ENCODE peak calls at places on chromosome X, in ten cellular contexts. One of them, this sample, is unnamed.

GRCh38 chrX:50881028-50881427 is 29.5 kb upstream of the BMP15 start:
- DNase-seq in ovary: no peak
- DNase-seq in Jurkat, Clone E6-1: no peak
- DNase-seq in heart left ventricle: no peak
- DNase-seq in AG09309: no peak
- DNase-seq in SK-N-SH: no peak
- DNase-seq in GM12865: no peak
- DNase-seq in adrenal gland: no peak
- DNase-seq in ascending aorta: no peak
- DNase-seq in brain microvascular endothelial cell: no peak
- DNase-seq in this sample: no peak

GRCh38 chrX:120769576-120770341 is 105.9 kb downstream of the CT47B1 start:
- DNase-seq in ovary: no peak
- DNase-seq in Jurkat, Clone E6-1: peak; percentile 29
- DNase-seq in heart left ventricle: no peak
- DNase-seq in AG09309: peak; percentile 62
- DNase-seq in SK-N-SH: peak; percentile 19
- DNase-seq in GM12865: peak; percentile 50
- DNase-seq in adrenal gland: peak; percentile 24
- DNase-seq in ascending aorta: no peak
- DNase-seq in brain microvascular endothelial cell: peak; percentile 22
- DNase-seq in this sample: no peak

GRCh38 chrX:48958635-48959094 is 1.3 kb upstream of the OTUD5 start:
- DNase-seq in ovary: peak; percentile 37
- DNase-seq in Jurkat, Clone E6-1: no peak
- DNase-seq in heart left ventricle: peak; percentile 20
- DNase-seq in AG09309: peak; percentile 32
- DNase-seq in SK-N-SH: no peak
- DNase-seq in GM12865: no peak
- DNase-seq in adrenal gland: peak; percentile 63
- DNase-seq in ascending aorta: peak; percentile 82
- DNase-seq in brain microvascular endothelial cell: peak; percentile 65
- DNase-seq in this sample: peak; percentile 92

GRCh38 chrX:42988700-42989099 is 210.7 kb upstream of the PPP1R2C start:
- DNase-seq in ovary: no peak
- DNase-seq in Jurkat, Clone E6-1: no peak
- DNase-seq in heart left ventricle: no peak
- DNase-seq in AG09309: no peak
- DNase-seq in SK-N-SH: no peak
- DNase-seq in GM12865: no peak
- DNase-seq in adrenal gland: no peak
- DNase-seq in ascending aorta: no peak
- DNase-seq in brain microvascular endothelial cell: no peak
- DNase-seq in this sample: no peak

GRCh38 chrX:68929332-68930150 is 100.7 kb downstream of the EFNB1 start:
- DNase-seq in ovary: peak; percentile 53
- DNase-seq in Jurkat, Clone E6-1: no peak
- DNase-seq in heart left ventricle: peak; percentile 53
- DNase-seq in AG09309: no peak
- DNase-seq in SK-N-SH: no peak
- DNase-seq in GM12865: no peak
- DNase-seq in adrenal gland: peak; percentile 77
- DNase-seq in ascending aorta: peak; percentile 68
- DNase-seq in brain microvascular endothelial cell: peak; percentile 58
- DNase-seq in this sample: no peak

GRCh38 chrX:142089193-142089592 is 115.9 kb downstream of the MAGEC2 start:
- DNase-seq in ovary: no peak
- DNase-seq in Jurkat, Clone E6-1: no peak
- DNase-seq in heart left ventricle: no peak
- DNase-seq in AG09309: no peak
- DNase-seq in SK-N-SH: peak; percentile 1
- DNase-seq in GM12865: no peak
- DNase-seq in adrenal gland: no peak
- DNase-seq in ascending aorta: no peak
- DNase-seq in brain microvascular endothelial cell: no peak
- DNase-seq in this sample: no peak

GRCh38 chrX:95318882-95319281 is 1365.8 kb upstream of the DIAPH2 start:
- DNase-seq in ovary: no peak
- DNase-seq in Jurkat, Clone E6-1: peak; percentile 14
- DNase-seq in heart left ventricle: no peak
- DNase-seq in AG09309: no peak
- DNase-seq in SK-N-SH: peak; percentile 31
- DNase-seq in GM12865: peak; percentile 5
- DNase-seq in adrenal gland: no peak
- DNase-seq in ascending aorta: no peak
- DNase-seq in brain microvascular endothelial cell: no peak
- DNase-seq in this sample: no peak

GRCh38 chrX:145821291-145821897 is 3.8 kb downstream of the SLITRK2 start:
- DNase-seq in ovary: no peak
- DNase-seq in Jurkat, Clone E6-1: no peak
- DNase-seq in heart left ventricle: no peak
- DNase-seq in AG09309: no peak
- DNase-seq in SK-N-SH: no peak
- DNase-seq in GM12865: no peak
- DNase-seq in adrenal gland: no peak
- DNase-seq in ascending aorta: no peak
- DNase-seq in brain microvascular endothelial cell: no peak
- DNase-seq in this sample: no peak

GRCh38 chrX:16711219-16712115 is 1.0 kb downstream of the CTPS2 start:
- DNase-seq in ovary: no peak
- DNase-seq in Jurkat, Clone E6-1: no peak
- DNase-seq in heart left ventricle: no peak
- DNase-seq in AG09309: no peak
- DNase-seq in SK-N-SH: peak; percentile 44
- DNase-seq in GM12865: peak; percentile 40
- DNase-seq in adrenal gland: peak; percentile 17
- DNase-seq in ascending aorta: no peak
- DNase-seq in brain microvascular endothelial cell: no peak
- DNase-seq in this sample: no peak
- H3K4me3 ChIP-seq in ovary: peak overlapping the region; percentile 66
- H3K4me3 ChIP-seq in Jurkat, Clone E6-1: no peak overlapping the region
- H3K4me3 ChIP-seq in heart left ventricle: peak overlapping the region; percentile 59
- H3K4me3 ChIP-seq in AG09309: peak overlapping the region; percentile 51
- H3K4me3 ChIP-seq in SK-N-SH: peak overlapping the region; percentile 62
- H3K4me3 ChIP-seq in GM12865: peak overlapping the region; percentile 68
- H3K4me3 ChIP-seq in adrenal gland: peak overlapping the region; percentile 69
- H3K4me3 ChIP-seq in ascending aorta: peak overlapping the region; percentile 68
- H3K4me3 ChIP-seq in brain microvascular endothelial cell: peak overlapping the region; percentile 71
- H3K4me3 ChIP-seq in this sample: peak overlapping the region; percentile 74

GRCh38 chrX:153941331-153942252 is 2.9 kb downstream of the RENBP start:
- DNase-seq in ovary: no peak
- DNase-seq in Jurkat, Clone E6-1: no peak
- DNase-seq in heart left ventricle: no peak
- DNase-seq in AG09309: no peak
- DNase-seq in SK-N-SH: no peak
- DNase-seq in GM12865: no peak
- DNase-seq in adrenal gland: no peak
- DNase-seq in ascending aorta: no peak
- DNase-seq in brain microvascular endothelial cell: no peak
- DNase-seq in this sample: no peak
- H3K4me3 ChIP-seq in ovary: no peak overlapping the region
- H3K4me3 ChIP-seq in Jurkat, Clone E6-1: no peak overlapping the region
- H3K4me3 ChIP-seq in heart left ventricle: no peak overlapping the region
- H3K4me3 ChIP-seq in AG09309: no peak overlapping the region
- H3K4me3 ChIP-seq in SK-N-SH: no peak overlapping the region
- H3K4me3 ChIP-seq in GM12865: no peak overlapping the region
- H3K4me3 ChIP-seq in adrenal gland: no peak overlapping the region
- H3K4me3 ChIP-seq in ascending aorta: no peak overlapping the region
- H3K4me3 ChIP-seq in brain microvascular endothelial cell: no peak overlapping the region
- H3K4me3 ChIP-seq in this sample: no peak overlapping the region

GRCh38 chrX:38189431-38190128 is 31.1 kb downstream of the SRPX start:
- DNase-seq in ovary: no peak
- DNase-seq in Jurkat, Clone E6-1: no peak
- DNase-seq in heart left ventricle: no peak
- DNase-seq in AG09309: no peak
- DNase-seq in SK-N-SH: no peak
- DNase-seq in GM12865: peak; percentile 18
- DNase-seq in adrenal gland: no peak
- DNase-seq in ascending aorta: no peak
- DNase-seq in brain microvascular endothelial cell: no peak
- DNase-seq in this sample: no peak
- H3K4me3 ChIP-seq in ovary: no peak overlapping the region
- H3K4me3 ChIP-seq in Jurkat, Clone E6-1: no peak overlapping the region
- H3K4me3 ChIP-seq in heart left ventricle: no peak overlapping the region
- H3K4me3 ChIP-seq in AG09309: no peak overlapping the region
- H3K4me3 ChIP-seq in SK-N-SH: no peak overlapping the region
- H3K4me3 ChIP-seq in GM12865: no peak overlapping the region
- H3K4me3 ChIP-seq in adrenal gland: no peak overlapping the region
- H3K4me3 ChIP-seq in ascending aorta: no peak overlapping the region
- H3K4me3 ChIP-seq in brain microvascular endothelial cell: no peak overlapping the region
- H3K4me3 ChIP-seq in this sample: no peak overlapping the region

DNA sequence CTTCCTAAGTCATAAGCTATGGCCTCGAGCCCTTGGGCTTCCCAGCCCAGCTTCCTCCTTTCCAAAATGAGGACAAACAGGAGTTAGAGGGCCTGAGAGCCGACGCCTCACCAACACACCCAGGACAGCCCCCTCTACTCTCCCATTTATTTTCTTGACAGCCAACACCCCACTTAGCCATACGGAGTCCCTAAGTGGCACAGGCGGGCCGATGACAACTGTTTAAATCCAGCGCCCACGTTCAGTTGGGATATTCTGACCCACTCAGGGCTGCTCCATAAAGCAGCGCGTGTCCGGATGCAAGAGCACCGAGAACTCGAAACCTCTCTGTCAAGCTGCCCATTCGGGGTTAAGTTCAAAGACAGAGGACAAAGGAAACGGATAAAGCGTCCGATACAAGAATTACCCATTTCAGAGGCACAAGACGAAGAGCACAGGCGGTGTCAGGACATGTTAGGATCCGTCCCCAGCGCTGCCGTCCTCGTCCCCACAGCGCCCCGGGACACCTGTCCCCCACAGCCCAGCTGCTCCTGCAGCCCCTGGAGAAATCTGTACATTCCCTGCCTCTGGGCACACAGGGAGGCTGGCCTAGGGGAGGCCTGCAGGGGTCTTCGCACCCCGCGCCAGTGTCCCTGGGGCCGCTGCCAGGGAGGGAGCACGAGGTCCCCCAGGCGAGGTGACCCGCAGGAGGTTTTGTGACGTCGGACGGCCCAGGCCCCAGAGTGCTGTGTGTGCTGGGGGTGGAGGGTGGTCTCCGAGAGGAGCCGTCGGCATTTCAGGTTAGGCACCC is 1.2 kb downstream of the PRKX start:
- DNase-seq in ovary: peak; percentile 57
- DNase-seq in Jurkat, Clone E6-1: no peak
- DNase-seq in heart left ventricle: no peak
- DNase-seq in AG09309: no peak
- DNase-seq in SK-N-SH: no peak
- DNase-seq in GM12865: peak; percentile 33
- DNase-seq in adrenal gland: no peak
- DNase-seq in ascending aorta: no peak
- DNase-seq in brain microvascular endothelial cell: peak; percentile 5
- DNase-seq in this sample: no peak
- H3K4me3 ChIP-seq in ovary: peak overlapping the region; percentile 57
- H3K4me3 ChIP-seq in Jurkat, Clone E6-1: peak overlapping the region; percentile 59
- H3K4me3 ChIP-seq in heart left ventricle: peak overlapping the region; percentile 52
- H3K4me3 ChIP-seq in AG09309: peak overlapping the region; percentile 61
- H3K4me3 ChIP-seq in SK-N-SH: peak overlapping the region; percentile 65
- H3K4me3 ChIP-seq in GM12865: peak overlapping the region; percentile 83
- H3K4me3 ChIP-seq in adrenal gland: peak overlapping the region; percentile 73
- H3K4me3 ChIP-seq in ascending aorta: peak overlapping the region; percentile 75
- H3K4me3 ChIP-seq in brain microvascular endothelial cell: peak overlapping the region; percentile 64
- H3K4me3 ChIP-seq in this sample: peak overlapping the region; percentile 66

DNA sequence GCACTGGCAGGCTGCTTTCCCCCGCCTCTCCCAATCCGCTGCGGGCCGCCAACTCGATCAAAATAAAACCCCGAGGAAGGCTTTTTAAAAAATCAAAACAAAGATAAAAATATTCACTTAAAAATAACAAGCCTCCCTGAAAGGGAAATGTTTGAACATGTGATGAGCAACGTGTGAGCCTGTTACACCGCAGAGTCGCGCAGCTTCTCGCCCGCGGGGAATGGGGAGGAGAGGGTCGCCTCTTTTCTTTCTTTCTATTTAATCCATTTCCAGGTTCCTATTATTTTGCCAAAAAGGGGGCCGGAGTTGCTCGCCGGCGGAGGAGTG is 326.0 kb upstream of the F9 start:
- DNase-seq in ovary: no peak
- DNase-seq in Jurkat, Clone E6-1: no peak
- DNase-seq in heart left ventricle: no peak
- DNase-seq in AG09309: no peak
- DNase-seq in SK-N-SH: no peak
- DNase-seq in GM12865: no peak
- DNase-seq in adrenal gland: no peak
- DNase-seq in ascending aorta: no peak
- DNase-seq in brain microvascular endothelial cell: no peak
- DNase-seq in this sample: no peak
- H3K4me3 ChIP-seq in ovary: peak overlapping the region; percentile 29
- H3K4me3 ChIP-seq in Jurkat, Clone E6-1: no peak overlapping the region
- H3K4me3 ChIP-seq in heart left ventricle: peak overlapping the region; percentile 28
- H3K4me3 ChIP-seq in AG09309: peak overlapping the region; percentile 28
- H3K4me3 ChIP-seq in SK-N-SH: no peak overlapping the region
- H3K4me3 ChIP-seq in GM12865: peak overlapping the region; percentile 44
- H3K4me3 ChIP-seq in adrenal gland: peak overlapping the region; percentile 35
- H3K4me3 ChIP-seq in ascending aorta: peak overlapping the region; percentile 49
- H3K4me3 ChIP-seq in brain microvascular endothelial cell: peak overlapping the region; percentile 43
- H3K4me3 ChIP-seq in this sample: peak overlapping the region; percentile 60

GRCh38 chrX:23333842-23334535 is 660 bp upstream of the PTCHD1 start:
- DNase-seq in ovary: no peak
- DNase-seq in Jurkat, Clone E6-1: no peak
- DNase-seq in heart left ventricle: no peak
- DNase-seq in AG09309: no peak
- DNase-seq in SK-N-SH: peak; percentile 40
- DNase-seq in GM12865: no peak
- DNase-seq in adrenal gland: no peak
- DNase-seq in ascending aorta: no peak
- DNase-seq in brain microvascular endothelial cell: no peak
- DNase-seq in this sample: no peak

GRCh38 chrX:23334871-23335599 is 386 bp downstream of the PTCHD1 start:
- DNase-seq in ovary: no peak
- DNase-seq in Jurkat, Clone E6-1: no peak
- DNase-seq in heart left ventricle: no peak
- DNase-seq in AG09309: no peak
- DNase-seq in SK-N-SH: peak; percentile 46
- DNase-seq in GM12865: no peak
- DNase-seq in adrenal gland: no peak
- DNase-seq in ascending aorta: no peak
- DNase-seq in brain microvascular endothelial cell: no peak
- DNase-seq in this sample: no peak

GRCh38 chrX:23332101-23332887 is 2.4 kb upstream of the PTCHD1 start:
- DNase-seq in ovary: no peak
- DNase-seq in Jurkat, Clone E6-1: no peak
- DNase-seq in heart left ventricle: no peak
- DNase-seq in AG09309: no peak
- DNase-seq in SK-N-SH: peak; percentile 47
- DNase-seq in GM12865: no peak
- DNase-seq in adrenal gland: no peak
- DNase-seq in ascending aorta: no peak
- DNase-seq in brain microvascular endothelial cell: no peak
- DNase-seq in this sample: no peak

GRCh38 chrX:23332888-23333821 is 1.5 kb upstream of the PTCHD1 start:
- DNase-seq in ovary: no peak
- DNase-seq in Jurkat, Clone E6-1: no peak
- DNase-seq in heart left ventricle: no peak
- DNase-seq in AG09309: no peak
- DNase-seq in SK-N-SH: peak; percentile 30
- DNase-seq in GM12865: no peak
- DNase-seq in adrenal gland: no peak
- DNase-seq in ascending aorta: no peak
- DNase-seq in brain microvascular endothelial cell: no peak
- DNase-seq in this sample: no peak

GRCh38 chrX:23334536-23334870 is at the start of gene PTCHD1:
- DNase-seq in ovary: no peak
- DNase-seq in Jurkat, Clone E6-1: no peak
- DNase-seq in heart left ventricle: no peak
- DNase-seq in AG09309: no peak
- DNase-seq in SK-N-SH: peak; percentile 48
- DNase-seq in GM12865: no peak
- DNase-seq in adrenal gland: no peak
- DNase-seq in ascending aorta: no peak
- DNase-seq in brain microvascular endothelial cell: no peak
- DNase-seq in this sample: no peak
- H3K4me3 ChIP-seq in ovary: peak within 1 kb of the TSS; percentile 29
- H3K4me3 ChIP-seq in Jurkat, Clone E6-1: peak within 1 kb of the TSS; percentile 21
- H3K4me3 ChIP-seq in heart left ventricle: no peak within 1 kb of the TSS
- H3K4me3 ChIP-seq in AG09309: no peak within 1 kb of the TSS
- H3K4me3 ChIP-seq in SK-N-SH: no peak within 1 kb of the TSS
- H3K4me3 ChIP-seq in GM12865: no peak within 1 kb of the TSS
- H3K4me3 ChIP-seq in adrenal gland: peak within 1 kb of the TSS; percentile 9
- H3K4me3 ChIP-seq in ascending aorta: peak within 1 kb of the TSS; percentile 45
- H3K4me3 ChIP-seq in brain microvascular endothelial cell: peak within 1 kb of the TSS; percentile 9
- H3K4me3 ChIP-seq in this sample: peak within 1 kb of the TSS; percentile 55

This sample was measured in esophagus muscularis mucosa.